ENCODE peak calls at places on chromosomes 4 and X, in ten cellular contexts. S is WTC11; R is dermis blood vessel endothelial cell; X is cardiac fibroblast; J is NCI-H1105; W is GM20000; O is stimulated activated CD4-positive, alpha-beta T cell treated with anti-CD3 and anti-CD28 coated beads, TNF-alpha, amount 100 ng/mL, for 48 hours; G is activated T-cell treated with anti-CD3 and anti-CD28 coated beads, Interleukin-2, amount 50 U/mL, for 72 hours; N is T1000; A is stimulated activated CD8-positive, alpha-beta memory T cell treated with anti-CD3 and anti-CD28 coated beads, Interleukin-7, amount 100 ng/mL, for 1 hour. I is an unnamed sample.

GRCh38 chr4:2433609-2434350 is 15.0 kb downstream of the CFAP99 start:
- DNase-seq in O (no peak), S (no peak), W (no peak), A (no peak), J (no peak), R (no peak), G (no peak), X (no peak), N (no peak), I (no peak)

GRCh38 chr4:15882675-15883086 is 55.9 kb downstream of the FGFBP1 start:
- DNase-seq in J (peak), R (peak), O (peak), W (peak), X (peak), S (peak), G (peak), A (no peak), N (peak), I (peak)

GRCh38 chr4:171846232-171846631 is 33.0 kb downstream of the GALNTL6 start:
- DNase-seq in N (no peak), A (no peak), J (no peak), S (peak), R (peak), X (peak), O (no peak), W (peak), G (peak), I (peak)

GRCh38 chr4:187996502-187997177 is 1.1 kb downstream of the ZFP42 start:
- DNase-seq in G (no peak), N (no peak), R (no peak), J (no peak), O (no peak), S (peak), X (no peak), W (no peak), A (no peak), I (no peak)

GRCh38 chr4:59689149-59689548 is 1511.0 kb upstream of the ADGRL3 start:
- DNase-seq in N (no peak), G (no peak), X (no peak), J (no peak), S (no peak), O (no peak), A (no peak), W (no peak), R (no peak), I (peak)

GRCh38 chrX:151754641-151755215 is 20.2 kb downstream of the CNGA2 start:
- DNase-seq in O (no peak), S (no peak), J (no peak), W (no peak), N (no peak), R (no peak), X (peak), A (no peak), G (no peak), I (no peak)

GRCh38 chr4:83212041-83212851 is 72.4 kb downstream of the COQ2 start:
- DNase-seq in R (no peak), S (no peak), N (no peak), W (no peak), X (no peak), A (no peak), G (peak), J (no peak), O (peak), I (peak)

GRCh38 chrX:107447642-107448041 is 1.8 kb upstream of the FRMPD3 start:
- DNase-seq in A (no peak), X (no peak), R (no peak), J (no peak), S (no peak), W (no peak), O (no peak), G (no peak), N (no peak), I (no peak)

GRCh38 chr4:16085822-16086221 is 2.0 kb upstream of the PROM1 start:
- DNase-seq in A (no peak), G (no peak), N (no peak), X (no peak), S (no peak), W (no peak), R (no peak), J (no peak), O (no peak), I (no peak)

GRCh38 chr4:10982305-10982704 is 297.7 kb upstream of the CLNK start:
- DNase-seq in G (no peak), S (no peak), W (no peak), O (no peak), X (no peak), N (no peak), A (no peak), J (no peak), R (no peak), I (no peak)

GRCh38 chr4:26302390-26302897 is 18.4 kb upstream of the RBPJ start:
- DNase-seq in N (no peak), W (no peak), J (no peak), X (no peak), S (no peak), O (no peak), A (no peak), R (no peak), G (no peak), I (no peak)

I was measured in NCI-H2081.